ENCODE peak calls at places on chromosomes 4 and X, in nine cellular contexts. R is Peyer's patch; L is right cardiac atrium; M is tibial artery; D is right lobe of liver; N is CD4-positive, alpha-beta T cell; B is neuronal stem cell; E is testis; X is endothelial cell of umbilical vein. C is an unnamed sample.

GRCh38 chr4:27604692-27605091 is 744.1 kb downstream of the STIM2 start:
- DNase-seq in R (no peak), L (no peak), M (no peak), D (no peak), N (no peak), B (no peak), E (no peak), X (no peak), C (no peak)

GRCh38 chr4:107977966-107978705 is 11.6 kb upstream of the HADH start:
- DNase-seq in R (no peak), L (no peak), M (no peak), D (no peak), N (no peak), B (no peak), E (no peak), X (no peak), C (no peak)

GRCh38 chrX:115333446-115333845 is 43.9 kb downstream of the LUZP4 start:
- DNase-seq in R (no peak), L (no peak), M (no peak), D (no peak), N (no peak), B (no peak), E (no peak), X (no peak), C (no peak)

GRCh38 chr4:156764145-156764544 is 207.5 kb downstream of the PDGFC start:
- DNase-seq in R (no peak), L (no peak), M (no peak), D (no peak), N (no peak), B (no peak), E (no peak), X (no peak), C (no peak)

GRCh38 chrX:1546601-1547275 is 9.8 kb upstream of the P2RY8 start:
- DNase-seq in R (no peak), L (no peak), M (peak; percentile 60), D (no peak), N (no peak), B (no peak), E (no peak), X (no peak), C (peak; percentile 30)

GRCh38 chrX:9857575-9857974 is 71.3 kb downstream of the SHROOM2 start:
- DNase-seq in R (no peak), L (no peak), M (no peak), D (no peak), N (no peak), B (no peak), E (no peak), X (no peak), C (no peak)

GRCh38 chr4:183200453-183200852 is 101.4 kb downstream of the WWC2 start:
- DNase-seq in R (no peak), L (peak; percentile 80), M (peak; percentile 71), D (no peak), N (no peak), B (no peak), E (peak; percentile 86), X (peak; percentile 93), C (peak; percentile 48)

GRCh38 chrX:1601768-1602085 is 10.3 kb downstream of the AKAP17A start:
- DNase-seq in R (no peak), L (no peak), M (peak; percentile 35), D (peak; percentile 27), N (no peak), B (no peak), E (no peak), X (no peak), C (no peak)

GRCh38 chr4:10115657-10116624 is 658 bp downstream of the WDR1 start:
- DNase-seq in R (peak; percentile 92), L (peak; percentile 83), M (peak; percentile 82), D (peak; percentile 78), N (peak; percentile 69), B (no peak), E (peak; percentile 69), X (no peak), C (no peak)

DNA sequence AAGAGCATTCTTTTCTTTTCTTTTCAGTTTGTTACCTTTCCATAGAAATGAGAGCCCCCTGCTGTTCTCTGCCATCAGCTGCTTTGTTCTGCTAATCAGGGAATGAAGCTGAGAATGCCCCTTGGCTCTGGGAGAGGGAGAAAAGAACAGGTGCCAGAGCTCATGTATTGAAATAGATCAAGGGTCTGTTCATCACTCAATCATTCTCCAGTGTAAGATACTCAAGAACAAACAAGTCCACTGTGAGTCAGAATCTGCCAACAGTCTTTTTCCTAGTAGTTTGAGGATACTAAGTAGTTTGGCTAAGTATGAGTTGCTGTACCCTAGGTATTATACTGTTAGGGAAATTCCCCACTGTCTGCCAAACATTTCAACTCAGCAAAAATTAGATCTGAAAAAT is 144.3 kb downstream of the RTL3 start:
- DNase-seq in R (no peak), L (no peak), M (no peak), D (no peak), N (no peak), B (peak; percentile 59), E (peak; percentile 12), X (no peak), C (no peak)
- H3K27me3 ChIP-seq in R (no peaks in the 10 kb centered on the region), L (no peaks in the 10 kb centered on the region), M (no peaks in the 10 kb centered on the region), D (no peaks in the 10 kb centered on the region), N (no peaks in the 10 kb centered on the region), B (no peaks in the 10 kb centered on the region), E (no peaks in the 10 kb centered on the region), X (no peaks in the 10 kb centered on the region), C (no peaks in the 10 kb centered on the region)

DNA sequence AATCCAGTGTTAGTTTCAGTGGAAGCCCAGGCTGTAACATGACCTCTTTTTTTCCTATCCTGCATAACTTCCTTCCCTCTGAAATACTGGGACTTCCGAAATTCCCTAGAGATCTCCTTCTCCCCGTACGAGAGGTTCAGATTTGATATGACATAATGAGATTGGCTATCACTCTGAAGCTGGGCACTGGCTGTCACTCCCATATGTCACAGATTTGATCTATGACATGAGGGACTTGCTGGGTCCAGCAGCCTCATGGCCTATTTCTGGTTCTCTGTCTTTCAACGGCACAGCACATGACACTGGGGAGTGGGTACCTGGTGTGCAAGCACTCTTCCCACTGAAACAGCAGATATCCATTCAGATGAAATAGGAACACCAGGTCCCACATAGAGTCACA is 36.7 kb downstream of the PF4 start:
- DNase-seq in R (no peak), L (no peak), M (no peak), D (no peak), N (no peak), B (no peak), E (no peak), X (no peak), C (no peak)
- H3K27me3 ChIP-seq in R (no peaks in the 10 kb centered on the region), L (peaks cover 3% of the 10 kb centered on the region), M (peaks cover 18% of the 10 kb centered on the region), D (peaks cover 6% of the 10 kb centered on the region), N (peaks cover 17% of the 10 kb centered on the region), B (no peaks in the 10 kb centered on the region), E (no peaks in the 10 kb centered on the region), X (peaks cover 3% of the 10 kb centered on the region), C (peaks cover 77% of the 10 kb centered on the region)

GRCh38 chrX:30312858-30313257 is 3.7 kb upstream of the NR0B1 start:
- DNase-seq in R (no peak), L (no peak), M (no peak), D (no peak), N (no peak), B (no peak), E (no peak), X (no peak), C (no peak)

GRCh38 chrX:30309139-30309571 is at the start of gene NR0B1:
- DNase-seq in R (no peak), L (no peak), M (no peak), D (no peak), N (no peak), B (peak; percentile 2), E (peak; percentile 79), X (no peak), C (no peak)

GRCh38 chrX:30308263-30309138 is 689 bp downstream of the NR0B1 start:
- DNase-seq in R (no peak), L (peak; percentile 36), M (no peak), D (no peak), N (no peak), B (peak; percentile 9), E (peak; percentile 33), X (peak; percentile 4), C (no peak)

GRCh38 chrX:30313322-30313721 is 4.1 kb upstream of the NR0B1 start:
- DNase-seq in R (no peak), L (no peak), M (no peak), D (no peak), N (no peak), B (no peak), E (no peak), X (no peak), C (no peak)

DNA sequence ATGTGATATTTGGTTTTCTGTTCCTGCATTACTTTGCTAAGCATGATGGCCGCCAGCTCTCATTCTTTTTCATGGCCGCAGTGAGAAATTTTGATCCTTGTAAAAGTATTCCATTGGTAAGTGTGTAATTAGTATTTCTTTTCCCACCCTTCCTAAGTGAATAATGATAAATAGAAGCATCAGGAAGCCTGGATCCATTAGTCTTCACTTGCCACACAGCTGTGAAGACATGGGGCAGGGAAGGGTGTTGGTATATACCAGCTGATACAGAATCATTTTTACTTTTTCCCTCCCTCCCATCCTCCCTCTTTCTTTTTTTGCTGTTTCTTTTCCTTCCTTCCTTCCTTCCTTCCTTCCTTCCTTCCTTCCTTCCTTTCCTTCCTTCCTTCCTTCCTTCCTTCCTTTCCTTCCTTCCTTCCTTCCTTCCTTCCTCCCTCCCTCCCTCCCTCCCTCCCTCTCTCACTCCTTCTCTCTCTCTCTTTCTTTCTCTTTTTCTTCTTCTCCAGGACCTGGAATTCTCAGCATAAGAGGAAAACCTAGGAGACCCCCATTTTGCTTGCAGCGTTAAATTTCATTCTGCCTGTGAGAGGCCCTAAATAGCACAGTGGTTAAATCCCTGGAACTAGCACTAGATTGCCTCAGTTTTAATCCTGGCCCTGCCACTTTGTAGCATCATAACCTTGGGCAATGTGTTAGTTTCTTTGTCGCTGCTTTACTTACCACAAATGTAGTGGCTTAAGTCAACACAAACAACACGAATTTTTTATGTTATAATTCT is 1.4 kb upstream of the NR0B1 start:
- DNase-seq in R (no peak), L (no peak), M (no peak), D (no peak), N (no peak), B (no peak), E (no peak), X (no peak), C (no peak)
- H3K27me3 ChIP-seq in R (no peaks in the 10 kb centered on the region), L (no peaks in the 10 kb centered on the region), M (peaks cover 13% of the 10 kb centered on the region), D (peaks cover 26% of the 10 kb centered on the region), N (peaks cover 3% of the 10 kb centered on the region), B (peaks cover 55% of the 10 kb centered on the region), E (no peaks in the 10 kb centered on the region), X (peaks cover 5% of the 10 kb centered on the region), C (peaks cover 30% of the 10 kb centered on the region)

DNA sequence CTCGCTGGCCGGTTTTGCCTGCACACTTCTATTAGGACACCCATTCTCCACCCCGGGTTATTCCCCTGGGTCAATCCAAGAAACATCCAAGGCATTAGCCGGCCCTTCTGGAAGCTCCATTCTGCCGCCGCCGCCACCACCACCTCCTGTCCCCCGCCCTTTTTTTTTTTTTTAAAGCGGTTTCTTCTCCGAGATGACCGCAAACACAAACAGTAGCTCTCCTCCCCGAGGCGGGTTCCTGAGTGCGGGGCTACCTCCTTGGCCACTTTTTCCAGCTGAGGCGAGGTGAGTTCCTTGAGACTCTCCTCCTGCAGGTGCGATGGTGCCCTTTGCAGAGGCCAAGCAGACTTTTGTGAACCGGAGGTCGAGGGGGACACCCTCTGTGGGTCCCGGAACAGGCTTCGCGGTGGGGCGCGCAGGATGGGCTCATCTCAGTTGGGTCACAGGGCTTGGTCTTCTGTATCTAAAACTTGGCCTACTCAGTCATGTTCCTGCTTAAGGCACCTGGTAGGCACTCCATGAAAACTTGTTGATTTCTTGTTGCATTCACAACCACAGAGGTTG is 930 bp downstream of the NWD2 start:
- DNase-seq in R (no peak), L (no peak), M (no peak), D (no peak), N (no peak), B (peak; percentile 11), E (no peak), X (no peak), C (no peak)
- H3K27me3 ChIP-seq in R (no peaks in the 10 kb centered on the region), L (no peaks in the 10 kb centered on the region), M (peaks cover 32% of the 10 kb centered on the region), D (peaks cover 5% of the 10 kb centered on the region), N (peaks cover 50% of the 10 kb centered on the region), B (peaks cover 66% of the 10 kb centered on the region), E (no peaks in the 10 kb centered on the region), X (peaks cover 27% of the 10 kb centered on the region), C (peaks cover 85% of the 10 kb centered on the region)

C was measured in left ventricle myocardium inferior.